ENCODE peak calls at places on chromosomes 4 and X, in six cellular contexts. X is sciatic nerve, H is H4, T is tibial artery, G is fibroblast of the aortic adventitia, V is sigmoid colon. U is an unnamed sample.

GRCh38 chr4:110518889-110519490 is 43.0 kb downstream of the ENPEP start:
- DNase-seq in X (no peak), H (peak; percentile 39), T (no peak), G (peak; percentile 43), V (no peak), U (no peak)

GRCh38 chr4:127747883-127748282 is 17.7 kb downstream of the SLC25A31 start:
- DNase-seq in X (no peak), H (no peak), T (no peak), G (no peak), V (no peak), U (no peak)

GRCh38 chr4:184648220-184649025 is 824 bp downstream of the CASP3 start:
- DNase-seq in X (peak; percentile 82), H (peak; percentile 40), T (peak; percentile 87), G (peak; percentile 39), V (peak; percentile 87), U (no peak)

GRCh38 chrX:47498411-47498810 is 15.4 kb upstream of the ZNF41 start:
- DNase-seq in X (no peak), H (no peak), T (no peak), G (no peak), V (no peak), U (no peak)

GRCh38 chr4:137310156-137310555 is 222.1 kb downstream of the PCDH18 start:
- DNase-seq in X (no peak), H (no peak), T (no peak), G (peak; percentile 84), V (no peak), U (peak; percentile 60)

GRCh38 chrX:152832520-152832919 is 1.7 kb downstream of the NSDHL start:
- DNase-seq in X (no peak), H (no peak), T (no peak), G (no peak), V (no peak), U (no peak)

GRCh38 chrX:133574716-133575115 is 159.4 kb upstream of the GPC4 start:
- DNase-seq in X (no peak), H (no peak), T (no peak), G (no peak), V (no peak), U (no peak)

GRCh38 chrX:20284992-20285391 is 18.3 kb upstream of the RPS6KA3 start:
- DNase-seq in X (no peak), H (no peak), T (no peak), G (peak; percentile 14), V (no peak), U (no peak)

GRCh38 chr4:41360214-41360910 is 103.6 kb downstream of the UCHL1 start:
- DNase-seq in X (peak; percentile 77), H (peak; percentile 48), T (peak; percentile 88), G (peak; percentile 29), V (peak; percentile 81), U (peak; percentile 30)

GRCh38 chr4:17846256-17846655 is 35.5 kb downstream of the NCAPG start:
- DNase-seq in X (no peak), H (no peak), T (no peak), G (no peak), V (no peak), U (no peak)

GRCh38 chr4:74418063-74418670 is 26.8 kb upstream of the AREG start:
- DNase-seq in X (no peak), H (peak; percentile 48), T (no peak), G (peak; percentile 79), V (no peak), U (peak; percentile 80)

GRCh38 chr4:39134674-39135073 is 47.7 kb upstream of the WDR19 start:
- DNase-seq in X (no peak), H (no peak), T (no peak), G (no peak), V (no peak), U (no peak)

GRCh38 chrX:154648931-154649863 is 4.2 kb downstream of the CTAG2 start:
- DNase-seq in X (no peak), H (no peak), T (no peak), G (no peak), V (no peak), U (no peak)

GRCh38 chr4:183609151-183609550 is 49.8 kb downstream of the RWDD4 start:
- DNase-seq in X (no peak), H (no peak), T (no peak), G (no peak), V (no peak), U (no peak)

GRCh38 chr4:76426272-76426671 is 5.3 kb upstream of the CCDC158 start:
- DNase-seq in X (no peak), H (no peak), T (no peak), G (peak; percentile 27), V (no peak), U (no peak)

GRCh38 chrX:135009057-135009605 is 13.2 kb downstream of the RTL8B start:
- DNase-seq in X (no peak), H (no peak), T (no peak), G (no peak), V (no peak), U (no peak)

U was measured in HS-27A.